ENCODE peak calls at places on chromosomes 16 and 17, in seven cellular contexts. Q is activated CD4-positive, CD25-positive, alpha-beta regulatory T cell; K is skeletal muscle cell; L is ELF-1; M is nucleus accumbens; A is fibroblast of mammary gland; Z is HFF-Myc. B is an unnamed sample.

GRCh38 chr17:30969989-30970680 is 704 bp upstream of the RNF135 start:
- DNase-seq in Q (no peak), K (peak), L (peak), M (no peak), A (peak), Z (no peak), B (no peak)

GRCh38 chr17:75965468-75965867 is 13.5 kb downstream of the ACOX1 start:
- DNase-seq in Q (no peak), K (no peak), L (no peak), M (no peak), A (no peak), Z (no peak), B (no peak)

GRCh38 chr17:17387461-17388362 is 84.5 kb downstream of the NT5M start:
- DNase-seq in Q (no peak), K (no peak), L (peak), M (no peak), A (no peak), Z (no peak), B (no peak)

GRCh38 chr17:43832976-43833829 is at the start of gene MPP3:
- DNase-seq in Q (no peak), K (peak), L (peak), M (peak), A (peak), Z (no peak), B (peak)

GRCh38 chr16:11329080-11329491 is 16.2 kb upstream of the RMI2 start:
- DNase-seq in Q (no peak), K (no peak), L (peak), M (no peak), A (peak), Z (no peak), B (peak)

GRCh38 chr17:50872710-50873424 is 6.7 kb upstream of the TOB1 start:
- DNase-seq in Q (no peak), K (no peak), L (no peak), M (no peak), A (peak), Z (peak), B (peak)

GRCh38 chr17:56884483-56885144 is 29.2 kb downstream of the TRIM25 start:
- DNase-seq in Q (no peak), K (no peak), L (no peak), M (no peak), A (no peak), Z (no peak), B (no peak)

GRCh38 chr16:30985401-30986128 is 558 bp downstream of the HSD3B7 start:
- DNase-seq in Q (no peak), K (no peak), L (no peak), M (no peak), A (peak), Z (no peak), B (no peak)

GRCh38 chr17:82315703-82316358 is 1.6 kb downstream of the CD7 start:
- DNase-seq in Q (no peak), K (no peak), L (no peak), M (no peak), A (no peak), Z (no peak), B (no peak)

B was measured in IMR-90.